ENCODE peak calls at places on chromosome 16, in eight cellular contexts. One of them, this sample, is unnamed. For H3K4me1, the result is how much of the 10 kb centered on the place peaks cover.

GRCh38 chr16:10971560-10971961 is 27.2 kb downstream of the CLEC16A start:
- DNase-seq in ovary: no peak
- DNase-seq in A549: peak
- DNase-seq in naive thymus-derived CD4-positive, alpha-beta T cell: no peak
- DNase-seq in right cardiac atrium: peak
- DNase-seq in SJCRH30: peak
- DNase-seq in fibroblast of lung: peak
- DNase-seq in heart left ventricle: peak
- DNase-seq in this sample: peak

GRCh38 chr16:22183335-22183734 is 21.0 kb downstream of the SDR42E2 start:
- DNase-seq in ovary: no peak
- DNase-seq in A549: no peak
- DNase-seq in naive thymus-derived CD4-positive, alpha-beta T cell: no peak
- DNase-seq in right cardiac atrium: no peak
- DNase-seq in SJCRH30: no peak
- DNase-seq in fibroblast of lung: no peak
- DNase-seq in heart left ventricle: no peak
- DNase-seq in this sample: no peak

GRCh38 chr16:30061195-30061554 is 4.4 kb upstream of the ALDOA start:
- DNase-seq in ovary: no peak
- DNase-seq in A549: no peak
- DNase-seq in naive thymus-derived CD4-positive, alpha-beta T cell: no peak
- DNase-seq in right cardiac atrium: no peak
- DNase-seq in SJCRH30: no peak
- DNase-seq in fibroblast of lung: no peak
- DNase-seq in heart left ventricle: no peak
- DNase-seq in this sample: no peak

GRCh38 chr16:58837950-58838349 is 103.8 kb upstream of the GOT2 start:
- DNase-seq in ovary: no peak
- DNase-seq in A549: no peak
- DNase-seq in naive thymus-derived CD4-positive, alpha-beta T cell: no peak
- DNase-seq in right cardiac atrium: no peak
- DNase-seq in SJCRH30: no peak
- DNase-seq in fibroblast of lung: no peak
- DNase-seq in heart left ventricle: no peak
- DNase-seq in this sample: no peak

GRCh38 chr16:14098081-14098480 is 27.0 kb downstream of the MRTFB start:
- DNase-seq in ovary: no peak
- DNase-seq in A549: no peak
- DNase-seq in naive thymus-derived CD4-positive, alpha-beta T cell: no peak
- DNase-seq in right cardiac atrium: no peak
- DNase-seq in SJCRH30: no peak
- DNase-seq in fibroblast of lung: peak
- DNase-seq in heart left ventricle: no peak
- DNase-seq in this sample: no peak

GRCh38 chr16:81940781-81941560 is 70.3 kb downstream of the SDR42E1 start:
- DNase-seq in ovary: no peak
- DNase-seq in A549: peak
- DNase-seq in naive thymus-derived CD4-positive, alpha-beta T cell: no peak
- DNase-seq in right cardiac atrium: no peak
- DNase-seq in SJCRH30: peak
- DNase-seq in fibroblast of lung: peak
- DNase-seq in heart left ventricle: no peak
- DNase-seq in this sample: peak

GRCh38 chr16:87582221-87582965 is 19.9 kb upstream of the JPH3 start:
- DNase-seq in ovary: peak
- DNase-seq in A549: no peak
- DNase-seq in naive thymus-derived CD4-positive, alpha-beta T cell: no peak
- DNase-seq in right cardiac atrium: peak
- DNase-seq in SJCRH30: peak
- DNase-seq in fibroblast of lung: peak
- DNase-seq in heart left ventricle: peak
- DNase-seq in this sample: peak

GRCh38 chr16:8866118-8866883 is 2.5 kb downstream of the CARHSP1 start:
- DNase-seq in ovary: peak
- DNase-seq in A549: no peak
- DNase-seq in naive thymus-derived CD4-positive, alpha-beta T cell: no peak
- DNase-seq in right cardiac atrium: peak
- DNase-seq in SJCRH30: peak
- DNase-seq in fibroblast of lung: peak
- DNase-seq in heart left ventricle: peak
- DNase-seq in this sample: peak

GRCh38 chr16:26161461-26162180 is 469.9 kb downstream of the HS3ST4 start:
- DNase-seq in ovary: no peak
- DNase-seq in A549: no peak
- DNase-seq in naive thymus-derived CD4-positive, alpha-beta T cell: no peak
- DNase-seq in right cardiac atrium: no peak
- DNase-seq in SJCRH30: peak
- DNase-seq in fibroblast of lung: no peak
- DNase-seq in heart left ventricle: no peak
- DNase-seq in this sample: no peak

GRCh38 chr16:84455031-84455430 is 49.4 kb downstream of the MEAK7 start:
- DNase-seq in ovary: peak
- DNase-seq in A549: no peak
- DNase-seq in naive thymus-derived CD4-positive, alpha-beta T cell: no peak
- DNase-seq in right cardiac atrium: no peak
- DNase-seq in SJCRH30: no peak
- DNase-seq in fibroblast of lung: no peak
- DNase-seq in heart left ventricle: no peak
- DNase-seq in this sample: no peak

GRCh38 chr16:85750021-85750826 is 672 bp downstream of the C16orf74 start:
- DNase-seq in ovary: peak
- DNase-seq in A549: no peak
- DNase-seq in naive thymus-derived CD4-positive, alpha-beta T cell: no peak
- DNase-seq in right cardiac atrium: peak
- DNase-seq in SJCRH30: peak
- DNase-seq in fibroblast of lung: peak
- DNase-seq in heart left ventricle: no peak
- DNase-seq in this sample: peak
- H3K4me1 ChIP-seq in ovary: under half
- H3K4me1 ChIP-seq in A549: under half
- H3K4me1 ChIP-seq in naive thymus-derived CD4-positive, alpha-beta T cell: under half
- H3K4me1 ChIP-seq in right cardiac atrium: under half
- H3K4me1 ChIP-seq in SJCRH30: under half
- H3K4me1 ChIP-seq in fibroblast of lung: under half
- H3K4me1 ChIP-seq in heart left ventricle: under half
- H3K4me1 ChIP-seq in this sample: under half

GRCh38 chr16:12265168-12265567 is 288.6 kb downstream of the SNX29 start:
- DNase-seq in ovary: no peak
- DNase-seq in A549: no peak
- DNase-seq in naive thymus-derived CD4-positive, alpha-beta T cell: no peak
- DNase-seq in right cardiac atrium: no peak
- DNase-seq in SJCRH30: peak
- DNase-seq in fibroblast of lung: no peak
- DNase-seq in heart left ventricle: no peak
- DNase-seq in this sample: no peak
- H3K4me1 ChIP-seq in ovary: under half
- H3K4me1 ChIP-seq in A549: under half
- H3K4me1 ChIP-seq in naive thymus-derived CD4-positive, alpha-beta T cell: under half
- H3K4me1 ChIP-seq in right cardiac atrium: under half
- H3K4me1 ChIP-seq in SJCRH30: under half
- H3K4me1 ChIP-seq in fibroblast of lung: under half
- H3K4me1 ChIP-seq in heart left ventricle: under half
- H3K4me1 ChIP-seq in this sample: under half

DNA sequence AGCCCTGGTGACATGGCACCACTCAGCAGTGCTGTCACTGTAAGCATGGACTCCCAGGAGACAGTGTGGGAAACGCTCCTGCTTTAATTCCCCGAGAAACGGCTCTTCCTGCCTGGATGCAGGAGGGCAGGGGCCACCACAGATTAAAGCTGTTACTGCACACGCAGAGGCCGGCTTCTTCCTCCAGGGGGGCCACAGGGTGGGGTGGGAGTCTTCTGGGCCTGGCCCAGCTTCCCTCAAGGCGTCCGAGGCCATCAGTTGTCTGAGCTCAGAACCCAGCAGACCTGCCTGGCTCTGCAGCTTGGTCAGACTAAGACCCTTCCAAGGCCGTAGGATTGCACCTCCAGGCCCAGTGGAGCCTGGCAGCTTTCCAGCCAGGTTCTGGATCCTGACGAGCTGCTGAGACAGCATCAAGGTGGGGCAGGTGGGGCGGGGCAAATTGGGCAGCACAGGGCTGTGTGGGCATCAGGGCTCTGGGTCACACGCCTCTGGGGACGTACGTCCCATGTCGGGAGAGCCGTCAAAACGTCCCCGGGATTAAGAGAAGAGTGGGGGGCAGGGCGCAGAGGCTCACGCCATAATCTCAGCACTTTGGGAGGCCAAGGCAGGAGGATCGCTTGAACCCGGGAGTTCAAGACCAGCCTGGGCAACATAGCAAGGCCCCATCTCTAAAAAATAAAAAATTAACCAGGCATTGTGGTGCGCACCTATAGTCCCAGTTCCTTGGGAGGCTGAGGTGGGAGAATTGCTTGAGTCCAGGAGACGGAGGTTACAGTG is 5.0 kb upstream of the CAPN15 start:
- DNase-seq in ovary: peak
- DNase-seq in A549: no peak
- DNase-seq in naive thymus-derived CD4-positive, alpha-beta T cell: no peak
- DNase-seq in right cardiac atrium: no peak
- DNase-seq in SJCRH30: no peak
- DNase-seq in fibroblast of lung: no peak
- DNase-seq in heart left ventricle: no peak
- DNase-seq in this sample: no peak
- H3K4me1 ChIP-seq in ovary: under half
- H3K4me1 ChIP-seq in A549: under half
- H3K4me1 ChIP-seq in naive thymus-derived CD4-positive, alpha-beta T cell: under half
- H3K4me1 ChIP-seq in right cardiac atrium: under half
- H3K4me1 ChIP-seq in SJCRH30: under half
- H3K4me1 ChIP-seq in fibroblast of lung: under half
- H3K4me1 ChIP-seq in heart left ventricle: under half
- H3K4me1 ChIP-seq in this sample: under half

GRCh38 chr16:24976061-24976779 is 38.9 kb downstream of the ARHGAP17 start:
- DNase-seq in ovary: no peak
- DNase-seq in A549: no peak
- DNase-seq in naive thymus-derived CD4-positive, alpha-beta T cell: no peak
- DNase-seq in right cardiac atrium: no peak
- DNase-seq in SJCRH30: no peak
- DNase-seq in fibroblast of lung: no peak
- DNase-seq in heart left ventricle: no peak
- DNase-seq in this sample: no peak

GRCh38 chr16:24976971-24977672 is 38.0 kb downstream of the ARHGAP17 start:
- DNase-seq in ovary: no peak
- DNase-seq in A549: no peak
- DNase-seq in naive thymus-derived CD4-positive, alpha-beta T cell: no peak
- DNase-seq in right cardiac atrium: no peak
- DNase-seq in SJCRH30: no peak
- DNase-seq in fibroblast of lung: no peak
- DNase-seq in heart left ventricle: no peak
- DNase-seq in this sample: no peak

GRCh38 chr16:24978370-24978914 is 36.7 kb downstream of the ARHGAP17 start:
- DNase-seq in ovary: no peak
- DNase-seq in A549: no peak
- DNase-seq in naive thymus-derived CD4-positive, alpha-beta T cell: no peak
- DNase-seq in right cardiac atrium: no peak
- DNase-seq in SJCRH30: no peak
- DNase-seq in fibroblast of lung: no peak
- DNase-seq in heart left ventricle: no peak
- DNase-seq in this sample: no peak

GRCh38 chr16:24975428-24975889 is 39.7 kb downstream of the ARHGAP17 start:
- DNase-seq in ovary: no peak
- DNase-seq in A549: peak
- DNase-seq in naive thymus-derived CD4-positive, alpha-beta T cell: no peak
- DNase-seq in right cardiac atrium: no peak
- DNase-seq in SJCRH30: no peak
- DNase-seq in fibroblast of lung: no peak
- DNase-seq in heart left ventricle: no peak
- DNase-seq in this sample: no peak

DNA sequence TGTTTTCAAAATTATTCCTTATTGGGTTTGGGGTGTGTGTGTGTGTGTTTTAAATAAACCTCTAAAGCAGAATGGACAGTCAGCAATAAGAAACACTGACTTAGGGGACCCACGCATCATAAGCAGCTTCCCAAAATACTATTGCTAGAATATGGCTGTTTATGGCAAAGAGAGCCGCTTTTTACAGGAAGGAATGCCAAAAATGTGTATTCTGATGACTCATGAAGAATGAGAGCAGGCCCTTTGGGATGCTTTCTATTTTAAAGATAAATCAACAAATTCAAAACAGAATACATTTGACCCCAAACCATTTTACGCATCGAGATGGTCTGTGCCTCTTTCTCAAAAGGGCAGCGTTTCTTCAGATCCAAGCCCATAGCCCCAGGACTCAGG is 37.5 kb downstream of the ARHGAP17 start:
- DNase-seq in ovary: no peak
- DNase-seq in A549: peak
- DNase-seq in naive thymus-derived CD4-positive, alpha-beta T cell: no peak
- DNase-seq in right cardiac atrium: no peak
- DNase-seq in SJCRH30: no peak
- DNase-seq in fibroblast of lung: peak
- DNase-seq in heart left ventricle: no peak
- DNase-seq in this sample: no peak
- H3K4me1 ChIP-seq in ovary: under half
- H3K4me1 ChIP-seq in A549: under half
- H3K4me1 ChIP-seq in naive thymus-derived CD4-positive, alpha-beta T cell: under half
- H3K4me1 ChIP-seq in right cardiac atrium: under half
- H3K4me1 ChIP-seq in SJCRH30: under half
- H3K4me1 ChIP-seq in fibroblast of lung: under half
- H3K4me1 ChIP-seq in heart left ventricle: half or more
- H3K4me1 ChIP-seq in this sample: under half

GRCh38 chr16:71570143-71570542 is 6.7 kb downstream of the TAT start:
- DNase-seq in ovary: no peak
- DNase-seq in A549: no peak
- DNase-seq in naive thymus-derived CD4-positive, alpha-beta T cell: no peak
- DNase-seq in right cardiac atrium: no peak
- DNase-seq in SJCRH30: no peak
- DNase-seq in fibroblast of lung: no peak
- DNase-seq in heart left ventricle: no peak
- DNase-seq in this sample: no peak

GRCh38 chr16:71572497-71573116 is 4.3 kb downstream of the TAT start:
- DNase-seq in ovary: no peak
- DNase-seq in A549: peak
- DNase-seq in naive thymus-derived CD4-positive, alpha-beta T cell: no peak
- DNase-seq in right cardiac atrium: no peak
- DNase-seq in SJCRH30: no peak
- DNase-seq in fibroblast of lung: no peak
- DNase-seq in heart left ventricle: no peak
- DNase-seq in this sample: no peak

GRCh38 chr16:71576971-71577370 is at the start of gene TAT:
- DNase-seq in ovary: no peak
- DNase-seq in A549: no peak
- DNase-seq in naive thymus-derived CD4-positive, alpha-beta T cell: no peak
- DNase-seq in right cardiac atrium: no peak
- DNase-seq in SJCRH30: no peak
- DNase-seq in fibroblast of lung: no peak
- DNase-seq in heart left ventricle: no peak
- DNase-seq in this sample: no peak

GRCh38 chr16:71573387-71574094 is 3.4 kb downstream of the TAT start:
- DNase-seq in ovary: no peak
- DNase-seq in A549: no peak
- DNase-seq in naive thymus-derived CD4-positive, alpha-beta T cell: no peak
- DNase-seq in right cardiac atrium: no peak
- DNase-seq in SJCRH30: no peak
- DNase-seq in fibroblast of lung: no peak
- DNase-seq in heart left ventricle: no peak
- DNase-seq in this sample: no peak

DNA sequence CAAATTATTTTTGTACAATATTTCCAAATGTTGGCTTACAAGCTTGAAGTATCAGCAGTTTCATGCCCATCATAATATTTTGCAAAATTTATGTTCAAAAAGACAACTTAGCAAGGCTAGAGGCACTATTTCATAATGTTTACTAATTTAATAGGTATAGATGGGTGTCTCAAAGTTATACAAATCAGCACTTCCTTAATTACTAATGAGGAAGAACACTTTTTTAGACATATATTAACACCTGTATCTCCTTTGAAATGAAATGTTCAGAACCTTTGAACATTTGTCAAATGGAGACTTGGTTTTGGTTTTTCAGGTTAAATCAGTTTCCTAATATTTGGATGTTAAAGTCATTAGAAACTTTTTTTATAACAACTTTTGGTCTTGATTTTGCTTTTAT is 2.2 kb downstream of the TAT start:
- DNase-seq in ovary: no peak
- DNase-seq in A549: no peak
- DNase-seq in naive thymus-derived CD4-positive, alpha-beta T cell: no peak
- DNase-seq in right cardiac atrium: no peak
- DNase-seq in SJCRH30: no peak
- DNase-seq in fibroblast of lung: no peak
- DNase-seq in heart left ventricle: no peak
- DNase-seq in this sample: no peak
- H3K4me1 ChIP-seq in ovary: under half
- H3K4me1 ChIP-seq in A549: under half
- H3K4me1 ChIP-seq in naive thymus-derived CD4-positive, alpha-beta T cell: under half
- H3K4me1 ChIP-seq in right cardiac atrium: under half
- H3K4me1 ChIP-seq in SJCRH30: under half
- H3K4me1 ChIP-seq in fibroblast of lung: under half
- H3K4me1 ChIP-seq in heart left ventricle: under half
- H3K4me1 ChIP-seq in this sample: under half

This sample was measured in SK-N-SH.